ENCODE peak calls at places on chromosomes 1 and 21, in nine cellular contexts. Y is NCI-H524 treated with DMSO at 0.1 percent for 48 hours; T is activated T-helper 1 cell treated with anti-CD3 and anti-CD28 coated beads, Interleukin-2, amount 50 U/mL, for 16 hours; D is AG09309; H is foreskin fibroblast; S is hippocampal formation; U is AML-193; B is HS-5; M is epithelial cell of esophagus. N is an unnamed sample.

GRCh38 chr1:177799746-177800145 is 170.1 kb downstream of the SEC16B start:
- DNase-seq in Y (no peak), T (no peak), D (no peak), H (no peak), S (no peak), U (no peak), B (no peak), M (no peak), N (no peak)

GRCh38 chr1:112460672-112461071 is 48.1 kb upstream of the WNT2B start:
- DNase-seq in Y (no peak), T (no peak), D (no peak), H (peak), S (no peak), U (no peak), B (no peak), M (peak), N (no peak)

GRCh38 chr1:243345205-243345604 is 89.4 kb downstream of the SDCCAG8 start:
- DNase-seq in Y (peak), T (no peak), D (no peak), H (no peak), S (no peak), U (no peak), B (no peak), M (no peak), N (no peak)

GRCh38 chr1:93676424-93676823 is 5.2 kb downstream of the BCAR3 start:
- DNase-seq in Y (no peak), T (no peak), D (no peak), H (no peak), S (no peak), U (no peak), B (no peak), M (no peak), N (no peak)

GRCh38 chr1:43256675-43257570 is 12.9 kb upstream of the TMEM125 start:
- DNase-seq in Y (no peak), T (no peak), D (no peak), H (no peak), S (no peak), U (no peak), B (no peak), M (no peak), N (no peak)

GRCh38 chr1:6354659-6355317 is 38.8 kb downstream of the ACOT7 start:
- DNase-seq in Y (no peak), T (no peak), D (no peak), H (no peak), S (no peak), U (no peak), B (no peak), M (no peak), N (no peak)

GRCh38 chr21:16678479-16678878 is 834.4 kb upstream of the CXADR start:
- DNase-seq in Y (peak), T (no peak), D (no peak), H (no peak), S (no peak), U (no peak), B (no peak), M (no peak), N (no peak)

GRCh38 chr1:246784621-246785535 is 60.7 kb downstream of the SCCPDH start:
- DNase-seq in Y (no peak), T (no peak), D (peak), H (peak), S (peak), U (peak), B (no peak), M (no peak), N (no peak)

GRCh38 chr1:194929376-194929775 is 1678.9 kb downstream of the KCNT2 start:
- DNase-seq in Y (no peak), T (no peak), D (no peak), H (no peak), S (no peak), U (no peak), B (no peak), M (no peak), N (no peak)

GRCh38 chr1:89808429-89809117 is 12.3 kb upstream of the LRRC8D start:
- DNase-seq in Y (no peak), T (no peak), D (no peak), H (no peak), S (no peak), U (no peak), B (peak), M (peak), N (no peak)

GRCh38 chr1:200787896-200788387 is 49.2 kb downstream of the CAMSAP2 start:
- DNase-seq in Y (no peak), T (no peak), D (no peak), H (no peak), S (no peak), U (no peak), B (no peak), M (no peak), N (no peak)

GRCh38 chr1:63321061-63321787 is 1.1 kb upstream of the FOXD3 start:
- DNase-seq in Y (no peak), T (no peak), D (no peak), H (no peak), S (no peak), U (no peak), B (no peak), M (no peak), N (no peak)

GRCh38 chr1:203968728-203969127 is 104.2 kb upstream of the SOX13 start:
- DNase-seq in Y (no peak), T (no peak), D (no peak), H (no peak), S (no peak), U (no peak), B (no peak), M (no peak), N (no peak)